ENCODE peak calls at places on chromosomes 12 and 14, in nine cellular contexts. One of them, this sample, is unnamed.

GRCh38 chr12:65720136-65720535 is 104.1 kb upstream of the HMGA2 start:
- DNase-seq in ovary: no peak
- DNase-seq in endothelial cell: no peak
- DNase-seq in neural progenitor cell: no peak
- DNase-seq in endothelial cell of umbilical vein: no peak
- DNase-seq in GM23338: no peak
- DNase-seq in GM13977: no peak
- DNase-seq in WTC11: no peak
- DNase-seq in IMR-90: peak; percentile 42
- DNase-seq in this sample: no peak

GRCh38 chr14:83992857-83993256 is 1537.1 kb upstream of the FLRT2 start:
- DNase-seq in ovary: no peak
- DNase-seq in endothelial cell: no peak
- DNase-seq in neural progenitor cell: no peak
- DNase-seq in endothelial cell of umbilical vein: no peak
- DNase-seq in GM23338: no peak
- DNase-seq in GM13977: no peak
- DNase-seq in WTC11: no peak
- DNase-seq in IMR-90: peak; percentile 85
- DNase-seq in this sample: no peak

GRCh38 chr12:113497709-113498108 is 26.0 kb upstream of the LHX5 start:
- DNase-seq in ovary: no peak
- DNase-seq in endothelial cell: no peak
- DNase-seq in neural progenitor cell: no peak
- DNase-seq in endothelial cell of umbilical vein: no peak
- DNase-seq in GM23338: no peak
- DNase-seq in GM13977: no peak
- DNase-seq in WTC11: no peak
- DNase-seq in IMR-90: no peak
- DNase-seq in this sample: no peak

GRCh38 chr14:104560586-104560945 is 19.0 kb upstream of the C14orf180 start:
- DNase-seq in ovary: no peak
- DNase-seq in endothelial cell: no peak
- DNase-seq in neural progenitor cell: no peak
- DNase-seq in endothelial cell of umbilical vein: no peak
- DNase-seq in GM23338: no peak
- DNase-seq in GM13977: no peak
- DNase-seq in WTC11: no peak
- DNase-seq in IMR-90: no peak
- DNase-seq in this sample: peak; percentile 76

GRCh38 chr14:75040959-75041358 is 10.3 kb downstream of the MLH3 start:
- DNase-seq in ovary: no peak
- DNase-seq in endothelial cell: no peak
- DNase-seq in neural progenitor cell: no peak
- DNase-seq in endothelial cell of umbilical vein: no peak
- DNase-seq in GM23338: no peak
- DNase-seq in GM13977: no peak
- DNase-seq in WTC11: no peak
- DNase-seq in IMR-90: no peak
- DNase-seq in this sample: no peak

GRCh38 chr12:12010277-12011031 is 60.3 kb upstream of the BCL2L14 start:
- DNase-seq in ovary: no peak
- DNase-seq in endothelial cell: no peak
- DNase-seq in neural progenitor cell: no peak
- DNase-seq in endothelial cell of umbilical vein: no peak
- DNase-seq in GM23338: no peak
- DNase-seq in GM13977: peak; percentile 66
- DNase-seq in WTC11: no peak
- DNase-seq in IMR-90: peak; percentile 61
- DNase-seq in this sample: no peak

GRCh38 chr14:34985740-34986139 is 2.9 kb downstream of the SRP54 start:
- DNase-seq in ovary: no peak
- DNase-seq in endothelial cell: no peak
- DNase-seq in neural progenitor cell: no peak
- DNase-seq in endothelial cell of umbilical vein: no peak
- DNase-seq in GM23338: no peak
- DNase-seq in GM13977: no peak
- DNase-seq in WTC11: no peak
- DNase-seq in IMR-90: no peak
- DNase-seq in this sample: no peak

GRCh38 chr12:69096669-69097364 is 142.6 kb upstream of the CPSF6 start:
- DNase-seq in ovary: no peak
- DNase-seq in endothelial cell: no peak
- DNase-seq in neural progenitor cell: no peak
- DNase-seq in endothelial cell of umbilical vein: peak; percentile 86
- DNase-seq in GM23338: no peak
- DNase-seq in GM13977: no peak
- DNase-seq in WTC11: no peak
- DNase-seq in IMR-90: no peak
- DNase-seq in this sample: no peak

DNA sequence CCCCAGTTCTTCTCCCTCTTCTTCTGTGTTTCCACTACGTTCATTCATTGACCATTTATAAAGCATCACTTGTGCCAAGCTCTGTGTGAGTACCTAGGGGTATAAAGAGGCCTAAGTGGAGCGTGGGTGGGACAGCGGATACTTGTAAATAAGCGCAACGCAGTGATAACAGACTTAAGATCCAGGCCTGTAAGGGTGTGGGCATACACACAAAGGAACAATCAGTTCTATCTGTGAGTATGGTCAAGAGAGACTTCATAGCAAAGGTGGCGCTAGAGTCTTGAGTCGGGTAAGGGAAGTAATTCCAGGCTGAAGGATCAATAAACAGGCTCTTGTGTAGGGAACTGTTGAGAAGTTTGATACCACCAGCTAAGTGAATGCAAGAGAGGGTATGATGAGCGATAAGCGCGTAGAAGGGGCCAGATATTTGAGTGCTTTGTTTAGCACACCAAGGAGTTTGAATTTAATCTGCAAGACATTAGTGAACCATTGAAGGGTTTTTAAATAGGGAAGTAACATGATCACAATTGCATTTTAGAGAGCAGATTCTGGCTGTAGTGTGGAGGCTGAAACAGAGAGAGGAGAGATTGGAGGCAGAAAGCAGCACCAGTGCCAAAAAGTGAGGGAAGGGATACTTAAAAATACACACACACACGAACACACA is 1.0 kb upstream of the GXYLT1 start:
- DNase-seq in ovary: no peak
- DNase-seq in endothelial cell: no peak
- DNase-seq in neural progenitor cell: peak; percentile 69
- DNase-seq in endothelial cell of umbilical vein: peak; percentile 6
- DNase-seq in GM23338: peak; percentile 68
- DNase-seq in GM13977: no peak
- DNase-seq in WTC11: no peak
- DNase-seq in IMR-90: peak; percentile 2
- DNase-seq in this sample: no peak
- TF ChIP-seq CTCF in ovary: no peak
- TF ChIP-seq CTCF in endothelial cell: no peak
- TF ChIP-seq CTCF in neural progenitor cell: peak; percentile 46
- TF ChIP-seq CTCF in endothelial cell of umbilical vein: no peak
- TF ChIP-seq CTCF in GM23338: peak; percentile 47
- TF ChIP-seq CTCF in GM13977: peak; percentile 16
- TF ChIP-seq CTCF in WTC11: no peak
- TF ChIP-seq CTCF in IMR-90: no peak
- TF ChIP-seq CTCF in this sample: peak; percentile 27

GRCh38 chr12:126856958-126857357 is 1410.0 kb upstream of the TMEM132C start:
- DNase-seq in ovary: no peak
- DNase-seq in endothelial cell: no peak
- DNase-seq in neural progenitor cell: no peak
- DNase-seq in endothelial cell of umbilical vein: no peak
- DNase-seq in GM23338: peak; percentile 3
- DNase-seq in GM13977: no peak
- DNase-seq in WTC11: no peak
- DNase-seq in IMR-90: no peak
- DNase-seq in this sample: no peak
- TF ChIP-seq CTCF in ovary: no peak
- TF ChIP-seq CTCF in endothelial cell: no peak
- TF ChIP-seq CTCF in neural progenitor cell: no peak
- TF ChIP-seq CTCF in endothelial cell of umbilical vein: no peak
- TF ChIP-seq CTCF in GM23338: no peak
- TF ChIP-seq CTCF in GM13977: no peak
- TF ChIP-seq CTCF in WTC11: no peak
- TF ChIP-seq CTCF in IMR-90: no peak
- TF ChIP-seq CTCF in this sample: no peak

GRCh38 chr12:70721216-70721615 is 84.0 kb upstream of the PTPRB start:
- DNase-seq in ovary: no peak
- DNase-seq in endothelial cell: no peak
- DNase-seq in neural progenitor cell: no peak
- DNase-seq in endothelial cell of umbilical vein: peak; percentile 21
- DNase-seq in GM23338: no peak
- DNase-seq in GM13977: no peak
- DNase-seq in WTC11: no peak
- DNase-seq in IMR-90: no peak
- DNase-seq in this sample: no peak

GRCh38 chr12:70722584-70723343 is 85.5 kb upstream of the PTPRB start:
- DNase-seq in ovary: no peak
- DNase-seq in endothelial cell: peak; percentile 22
- DNase-seq in neural progenitor cell: no peak
- DNase-seq in endothelial cell of umbilical vein: peak; percentile 96
- DNase-seq in GM23338: no peak
- DNase-seq in GM13977: no peak
- DNase-seq in WTC11: no peak
- DNase-seq in IMR-90: no peak
- DNase-seq in this sample: no peak

GRCh38 chr12:70719672-70720420 is 82.6 kb upstream of the PTPRB start:
- DNase-seq in ovary: no peak
- DNase-seq in endothelial cell: peak; percentile 74
- DNase-seq in neural progenitor cell: peak; percentile 80
- DNase-seq in endothelial cell of umbilical vein: peak; percentile 83
- DNase-seq in GM23338: peak; percentile 75
- DNase-seq in GM13977: peak; percentile 21
- DNase-seq in WTC11: peak; percentile 67
- DNase-seq in IMR-90: peak; percentile 36
- DNase-seq in this sample: no peak

GRCh38 chr12:70721958-70722357 is 84.7 kb upstream of the PTPRB start:
- DNase-seq in ovary: no peak
- DNase-seq in endothelial cell: peak; percentile 36
- DNase-seq in neural progenitor cell: no peak
- DNase-seq in endothelial cell of umbilical vein: peak; percentile 60
- DNase-seq in GM23338: peak; percentile 65
- DNase-seq in GM13977: no peak
- DNase-seq in WTC11: no peak
- DNase-seq in IMR-90: no peak
- DNase-seq in this sample: no peak

DNA sequence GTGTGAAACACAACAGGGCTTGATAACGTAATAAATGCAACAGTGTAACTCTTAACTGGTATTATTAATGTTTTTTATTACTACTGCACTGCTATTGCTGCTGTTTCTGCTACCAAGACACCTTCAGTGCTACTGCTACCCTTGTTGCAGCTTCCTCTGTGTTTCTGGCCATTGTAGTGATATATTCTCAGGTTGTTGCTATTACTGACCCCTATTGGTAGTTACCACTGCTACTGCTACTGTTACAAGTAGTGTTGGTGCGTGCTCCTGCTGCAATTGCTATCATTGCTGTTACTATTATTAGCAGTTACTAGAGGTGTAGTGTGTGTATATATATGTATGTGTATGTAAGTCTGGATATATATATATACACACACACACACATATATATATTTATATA is 87.2 kb upstream of the PTPRB start:
- DNase-seq in ovary: no peak
- DNase-seq in endothelial cell: no peak
- DNase-seq in neural progenitor cell: peak; percentile 19
- DNase-seq in endothelial cell of umbilical vein: peak; percentile 55
- DNase-seq in GM23338: peak; percentile 64
- DNase-seq in GM13977: no peak
- DNase-seq in WTC11: no peak
- DNase-seq in IMR-90: peak; percentile 1
- DNase-seq in this sample: no peak
- TF ChIP-seq CTCF in ovary: no peak
- TF ChIP-seq CTCF in endothelial cell: peak; percentile 42
- TF ChIP-seq CTCF in neural progenitor cell: peak; percentile 52
- TF ChIP-seq CTCF in endothelial cell of umbilical vein: peak; percentile 34
- TF ChIP-seq CTCF in GM23338: peak; percentile 71
- TF ChIP-seq CTCF in GM13977: peak; percentile 29
- TF ChIP-seq CTCF in WTC11: no peak
- TF ChIP-seq CTCF in IMR-90: peak; percentile 14
- TF ChIP-seq CTCF in this sample: peak; percentile 51

GRCh38 chr14:53409974-53410373 is 256.9 kb upstream of the DDHD1 start:
- DNase-seq in ovary: no peak
- DNase-seq in endothelial cell: no peak
- DNase-seq in neural progenitor cell: no peak
- DNase-seq in endothelial cell of umbilical vein: no peak
- DNase-seq in GM23338: no peak
- DNase-seq in GM13977: no peak
- DNase-seq in WTC11: no peak
- DNase-seq in IMR-90: peak; percentile 71
- DNase-seq in this sample: no peak

GRCh38 chr14:53408175-53408879 is 255.2 kb upstream of the DDHD1 start:
- DNase-seq in ovary: no peak
- DNase-seq in endothelial cell: no peak
- DNase-seq in neural progenitor cell: no peak
- DNase-seq in endothelial cell of umbilical vein: no peak
- DNase-seq in GM23338: no peak
- DNase-seq in GM13977: no peak
- DNase-seq in WTC11: no peak
- DNase-seq in IMR-90: no peak
- DNase-seq in this sample: no peak

GRCh38 chr14:53411110-53411509 is 258.0 kb upstream of the DDHD1 start:
- DNase-seq in ovary: no peak
- DNase-seq in endothelial cell: no peak
- DNase-seq in neural progenitor cell: no peak
- DNase-seq in endothelial cell of umbilical vein: no peak
- DNase-seq in GM23338: no peak
- DNase-seq in GM13977: no peak
- DNase-seq in WTC11: no peak
- DNase-seq in IMR-90: peak; percentile 94
- DNase-seq in this sample: no peak

GRCh38 chr14:53409289-53409688 is 256.2 kb upstream of the DDHD1 start:
- DNase-seq in ovary: no peak
- DNase-seq in endothelial cell: no peak
- DNase-seq in neural progenitor cell: no peak
- DNase-seq in endothelial cell of umbilical vein: no peak
- DNase-seq in GM23338: no peak
- DNase-seq in GM13977: no peak
- DNase-seq in WTC11: no peak
- DNase-seq in IMR-90: no peak
- DNase-seq in this sample: no peak

DNA sequence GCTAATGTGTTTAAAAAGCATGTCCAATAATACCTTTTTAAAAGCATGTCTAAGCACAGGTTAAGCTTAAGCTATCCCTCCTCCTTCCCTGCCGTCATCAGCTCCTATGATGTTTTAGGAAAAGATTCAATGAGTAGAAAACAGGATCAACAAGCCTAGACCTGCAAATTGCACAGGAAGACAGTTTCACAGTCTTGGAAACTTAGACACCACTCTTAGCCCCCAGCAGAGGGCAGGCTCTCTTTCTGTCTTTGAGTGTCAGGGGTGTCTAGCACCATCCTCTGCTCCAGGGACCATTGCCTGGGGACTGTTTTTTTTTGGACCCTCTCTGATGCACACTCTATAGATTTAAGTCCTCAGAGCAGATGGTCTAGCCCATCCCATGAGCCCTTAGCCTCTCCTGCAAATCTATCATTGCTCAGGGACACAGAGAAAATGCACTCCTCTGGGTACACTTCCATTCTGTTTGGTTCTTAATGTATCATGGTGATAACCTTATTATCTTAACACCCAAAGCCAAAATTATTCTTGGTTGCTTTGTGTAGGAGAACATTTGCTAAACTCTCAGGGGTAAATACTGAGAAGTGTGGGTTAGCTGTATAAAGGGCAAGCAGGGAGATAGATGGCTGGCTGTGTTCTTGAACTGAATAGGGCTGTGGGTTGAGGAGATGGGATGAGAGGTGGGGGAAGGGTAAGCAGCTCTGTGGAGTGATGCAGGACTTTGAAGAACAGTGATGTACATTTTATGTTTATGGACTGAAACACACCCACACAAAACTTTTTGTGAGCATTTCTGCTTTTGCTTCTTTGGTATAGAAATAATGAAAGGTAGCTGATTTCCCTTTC is 259.9 kb upstream of the DDHD1 start:
- DNase-seq in ovary: no peak
- DNase-seq in endothelial cell: no peak
- DNase-seq in neural progenitor cell: peak; percentile 49
- DNase-seq in endothelial cell of umbilical vein: peak; percentile 26
- DNase-seq in GM23338: peak; percentile 49
- DNase-seq in GM13977: peak; percentile 10
- DNase-seq in WTC11: no peak
- DNase-seq in IMR-90: no peak
- DNase-seq in this sample: no peak
- TF ChIP-seq CTCF in ovary: no peak
- TF ChIP-seq CTCF in endothelial cell: peak; percentile 43
- TF ChIP-seq CTCF in neural progenitor cell: peak; percentile 63
- TF ChIP-seq CTCF in endothelial cell of umbilical vein: peak; percentile 44
- TF ChIP-seq CTCF in GM23338: peak; percentile 52
- TF ChIP-seq CTCF in GM13977: peak; percentile 47
- TF ChIP-seq CTCF in WTC11: no peak
- TF ChIP-seq CTCF in IMR-90: peak; percentile 45
- TF ChIP-seq CTCF in this sample: peak; percentile 73

This sample was measured in chondrocyte.